ENCODE peak calls at places on chromosomes 12 and 14, in seven cellular contexts. One of them, this sample, is unnamed.

GRCh38 chr12:108594-108993 is 42.0 kb downstream of the IQSEC3 start:
- DNase-seq in GM20000: no peak
- DNase-seq in activated CD4-positive, alpha-beta T cell treated with anti-CD3 and anti-CD28 coated beads, Interleukin-2, amount 50 U/mL, for 1 hour: no peak
- DNase-seq in PC-3: no peak
- DNase-seq in pancreas: peak; percentile 68
- DNase-seq in GM06990: no peak
- DNase-seq in cardiac muscle cell: no peak
- DNase-seq in this sample: no peak

GRCh38 chr14:63895510-63895909 is 42.7 kb downstream of the SYNE2 start:
- DNase-seq in cardiac muscle cell: no peak
- DNase-seq in GM06990: no peak
- DNase-seq in GM20000: no peak
- DNase-seq in activated CD4-positive, alpha-beta T cell treated with anti-CD3 and anti-CD28 coated beads, Interleukin-2, amount 50 U/mL, for 1 hour: no peak
- DNase-seq in pancreas: no peak
- DNase-seq in PC-3: no peak
- DNase-seq in this sample: no peak

GRCh38 chr14:69484444-69485113 is at the start of gene PLEKHD1:
- DNase-seq in cardiac muscle cell: no peak
- DNase-seq in PC-3: peak; percentile 56
- DNase-seq in pancreas: no peak
- DNase-seq in activated CD4-positive, alpha-beta T cell treated with anti-CD3 and anti-CD28 coated beads, Interleukin-2, amount 50 U/mL, for 1 hour: no peak
- DNase-seq in GM20000: peak; percentile 59
- DNase-seq in GM06990: no peak
- DNase-seq in this sample: no peak

GRCh38 chr12:96850676-96851075 is 56.4 kb upstream of the NEDD1 start:
- DNase-seq in pancreas: no peak
- DNase-seq in GM20000: no peak
- DNase-seq in activated CD4-positive, alpha-beta T cell treated with anti-CD3 and anti-CD28 coated beads, Interleukin-2, amount 50 U/mL, for 1 hour: no peak
- DNase-seq in cardiac muscle cell: no peak
- DNase-seq in GM06990: no peak
- DNase-seq in PC-3: no peak
- DNase-seq in this sample: no peak

GRCh38 chr12:46386360-46386867 is 13.8 kb upstream of the SLC38A2 start:
- DNase-seq in PC-3: peak; percentile 96
- DNase-seq in cardiac muscle cell: peak; percentile 95
- DNase-seq in pancreas: no peak
- DNase-seq in GM20000: no peak
- DNase-seq in activated CD4-positive, alpha-beta T cell treated with anti-CD3 and anti-CD28 coated beads, Interleukin-2, amount 50 U/mL, for 1 hour: no peak
- DNase-seq in GM06990: peak; percentile 44
- DNase-seq in this sample: no peak

GRCh38 chr14:105889666-105890473 is 363.5 kb downstream of the TMEM121 start:
- DNase-seq in pancreas: no peak
- DNase-seq in cardiac muscle cell: no peak
- DNase-seq in PC-3: no peak
- DNase-seq in activated CD4-positive, alpha-beta T cell treated with anti-CD3 and anti-CD28 coated beads, Interleukin-2, amount 50 U/mL, for 1 hour: no peak
- DNase-seq in GM06990: no peak
- DNase-seq in GM20000: no peak
- DNase-seq in this sample: no peak

GRCh38 chr14:71062581-71063303 is 155.5 kb downstream of the PCNX1 start:
- DNase-seq in PC-3: peak; percentile 51
- DNase-seq in activated CD4-positive, alpha-beta T cell treated with anti-CD3 and anti-CD28 coated beads, Interleukin-2, amount 50 U/mL, for 1 hour: no peak
- DNase-seq in GM20000: no peak
- DNase-seq in pancreas: no peak
- DNase-seq in GM06990: no peak
- DNase-seq in cardiac muscle cell: no peak
- DNase-seq in this sample: no peak

GRCh38 chr12:6148061-6148460 is 23.6 kb upstream of the VWF start:
- DNase-seq in activated CD4-positive, alpha-beta T cell treated with anti-CD3 and anti-CD28 coated beads, Interleukin-2, amount 50 U/mL, for 1 hour: no peak
- DNase-seq in GM06990: no peak
- DNase-seq in GM20000: no peak
- DNase-seq in cardiac muscle cell: no peak
- DNase-seq in PC-3: no peak
- DNase-seq in pancreas: no peak
- DNase-seq in this sample: no peak

GRCh38 chr12:130977759-130978127 is 24.0 kb downstream of the ADGRD1 start:
- DNase-seq in pancreas: no peak
- DNase-seq in GM06990: no peak
- DNase-seq in cardiac muscle cell: no peak
- DNase-seq in GM20000: no peak
- DNase-seq in activated CD4-positive, alpha-beta T cell treated with anti-CD3 and anti-CD28 coated beads, Interleukin-2, amount 50 U/mL, for 1 hour: no peak
- DNase-seq in PC-3: no peak
- DNase-seq in this sample: no peak

GRCh38 chr14:74636424-74637183 is 24.6 kb upstream of the LTBP2 start:
- DNase-seq in pancreas: no peak
- DNase-seq in PC-3: no peak
- DNase-seq in activated CD4-positive, alpha-beta T cell treated with anti-CD3 and anti-CD28 coated beads, Interleukin-2, amount 50 U/mL, for 1 hour: no peak
- DNase-seq in GM06990: no peak
- DNase-seq in GM20000: no peak
- DNase-seq in cardiac muscle cell: no peak
- DNase-seq in this sample: no peak

GRCh38 chr12:128817115-128818015 is 6.4 kb downstream of the SLC15A4 start:
- DNase-seq in pancreas: peak; percentile 73
- DNase-seq in cardiac muscle cell: peak; percentile 23
- DNase-seq in activated CD4-positive, alpha-beta T cell treated with anti-CD3 and anti-CD28 coated beads, Interleukin-2, amount 50 U/mL, for 1 hour: no peak
- DNase-seq in GM20000: peak; percentile 57
- DNase-seq in GM06990: no peak
- DNase-seq in PC-3: no peak
- DNase-seq in this sample: no peak

GRCh38 chr14:94411638-94412037 is 23.2 kb upstream of the SERPINA1 start:
- DNase-seq in cardiac muscle cell: no peak
- DNase-seq in pancreas: no peak
- DNase-seq in GM06990: no peak
- DNase-seq in GM20000: no peak
- DNase-seq in activated CD4-positive, alpha-beta T cell treated with anti-CD3 and anti-CD28 coated beads, Interleukin-2, amount 50 U/mL, for 1 hour: no peak
- DNase-seq in PC-3: no peak
- DNase-seq in this sample: no peak

GRCh38 chr12:101441835-101442234 is 33.3 kb upstream of the SPIC start:
- DNase-seq in GM06990: no peak
- DNase-seq in PC-3: no peak
- DNase-seq in activated CD4-positive, alpha-beta T cell treated with anti-CD3 and anti-CD28 coated beads, Interleukin-2, amount 50 U/mL, for 1 hour: no peak
- DNase-seq in GM20000: no peak
- DNase-seq in pancreas: no peak
- DNase-seq in cardiac muscle cell: no peak
- DNase-seq in this sample: no peak

GRCh38 chr12:66191547-66192126 is 2.6 kb downstream of the IRAK3 start:
- DNase-seq in pancreas: no peak
- DNase-seq in activated CD4-positive, alpha-beta T cell treated with anti-CD3 and anti-CD28 coated beads, Interleukin-2, amount 50 U/mL, for 1 hour: no peak
- DNase-seq in GM06990: no peak
- DNase-seq in cardiac muscle cell: no peak
- DNase-seq in PC-3: no peak
- DNase-seq in GM20000: no peak
- DNase-seq in this sample: no peak

GRCh38 chr14:23054000-23054811 is 3.1 kb downstream of the CDH24 start:
- DNase-seq in activated CD4-positive, alpha-beta T cell treated with anti-CD3 and anti-CD28 coated beads, Interleukin-2, amount 50 U/mL, for 1 hour: peak; percentile 28
- DNase-seq in PC-3: no peak
- DNase-seq in cardiac muscle cell: no peak
- DNase-seq in GM06990: no peak
- DNase-seq in pancreas: no peak
- DNase-seq in GM20000: peak; percentile 60
- DNase-seq in this sample: no peak

GRCh38 chr12:5305425-5305824 is 126.5 kb upstream of the NTF3 start:
- DNase-seq in PC-3: no peak
- DNase-seq in GM06990: no peak
- DNase-seq in cardiac muscle cell: no peak
- DNase-seq in pancreas: no peak
- DNase-seq in activated CD4-positive, alpha-beta T cell treated with anti-CD3 and anti-CD28 coated beads, Interleukin-2, amount 50 U/mL, for 1 hour: no peak
- DNase-seq in GM20000: no peak
- DNase-seq in this sample: no peak

GRCh38 chr12:113239811-113240331 is 18.6 kb downstream of the TPCN1 start:
- DNase-seq in pancreas: no peak
- DNase-seq in PC-3: no peak
- DNase-seq in activated CD4-positive, alpha-beta T cell treated with anti-CD3 and anti-CD28 coated beads, Interleukin-2, amount 50 U/mL, for 1 hour: no peak
- DNase-seq in GM20000: no peak
- DNase-seq in cardiac muscle cell: no peak
- DNase-seq in GM06990: no peak
- DNase-seq in this sample: no peak

GRCh38 chr14:65286443-65286842 is 126.1 kb upstream of the FUT8 start:
- DNase-seq in GM20000: peak; percentile 66
- DNase-seq in GM06990: no peak
- DNase-seq in pancreas: no peak
- DNase-seq in cardiac muscle cell: peak; percentile 42
- DNase-seq in activated CD4-positive, alpha-beta T cell treated with anti-CD3 and anti-CD28 coated beads, Interleukin-2, amount 50 U/mL, for 1 hour: no peak
- DNase-seq in PC-3: peak; percentile 65
- DNase-seq in this sample: no peak

GRCh38 chr12:68100241-68100640 is 59.3 kb downstream of the IFNG start:
- DNase-seq in pancreas: no peak
- DNase-seq in GM20000: no peak
- DNase-seq in PC-3: peak; percentile 74
- DNase-seq in cardiac muscle cell: no peak
- DNase-seq in GM06990: no peak
- DNase-seq in activated CD4-positive, alpha-beta T cell treated with anti-CD3 and anti-CD28 coated beads, Interleukin-2, amount 50 U/mL, for 1 hour: no peak
- DNase-seq in this sample: no peak

GRCh38 chr14:74618078-74618952 is 6.3 kb upstream of the LTBP2 start:
- DNase-seq in cardiac muscle cell: peak; percentile 79
- DNase-seq in PC-3: peak; percentile 93
- DNase-seq in activated CD4-positive, alpha-beta T cell treated with anti-CD3 and anti-CD28 coated beads, Interleukin-2, amount 50 U/mL, for 1 hour: peak; percentile 43
- DNase-seq in GM06990: peak; percentile 33
- DNase-seq in pancreas: no peak
- DNase-seq in GM20000: no peak
- DNase-seq in this sample: peak; percentile 31

GRCh38 chr12:52551466-52551865 is 1.5 kb downstream of the KRT71 start:
- DNase-seq in pancreas: no peak
- DNase-seq in GM20000: no peak
- DNase-seq in cardiac muscle cell: no peak
- DNase-seq in GM06990: no peak
- DNase-seq in activated CD4-positive, alpha-beta T cell treated with anti-CD3 and anti-CD28 coated beads, Interleukin-2, amount 50 U/mL, for 1 hour: no peak
- DNase-seq in PC-3: no peak
- DNase-seq in this sample: no peak

GRCh38 chr14:88551936-88552565 is 2.8 kb downstream of the PTPN21 start:
- DNase-seq in cardiac muscle cell: peak; percentile 38
- DNase-seq in pancreas: no peak
- DNase-seq in GM20000: no peak
- DNase-seq in PC-3: peak; percentile 20
- DNase-seq in activated CD4-positive, alpha-beta T cell treated with anti-CD3 and anti-CD28 coated beads, Interleukin-2, amount 50 U/mL, for 1 hour: no peak
- DNase-seq in GM06990: no peak
- DNase-seq in this sample: no peak

GRCh38 chr12:106220561-106220960 is 27.3 kb downstream of the CKAP4 start:
- DNase-seq in pancreas: no peak
- DNase-seq in GM20000: no peak
- DNase-seq in PC-3: no peak
- DNase-seq in cardiac muscle cell: no peak
- DNase-seq in activated CD4-positive, alpha-beta T cell treated with anti-CD3 and anti-CD28 coated beads, Interleukin-2, amount 50 U/mL, for 1 hour: no peak
- DNase-seq in GM06990: no peak
- DNase-seq in this sample: no peak

GRCh38 chr14:93688794-93689193 is 99.5 kb downstream of the PRIMA1 start:
- DNase-seq in GM06990: no peak
- DNase-seq in pancreas: no peak
- DNase-seq in GM20000: no peak
- DNase-seq in cardiac muscle cell: no peak
- DNase-seq in PC-3: no peak
- DNase-seq in activated CD4-positive, alpha-beta T cell treated with anti-CD3 and anti-CD28 coated beads, Interleukin-2, amount 50 U/mL, for 1 hour: no peak
- DNase-seq in this sample: no peak

GRCh38 chr12:109099426-109100020 is 2.1 kb downstream of the UNG start:
- DNase-seq in pancreas: no peak
- DNase-seq in activated CD4-positive, alpha-beta T cell treated with anti-CD3 and anti-CD28 coated beads, Interleukin-2, amount 50 U/mL, for 1 hour: no peak
- DNase-seq in GM06990: no peak
- DNase-seq in cardiac muscle cell: no peak
- DNase-seq in PC-3: no peak
- DNase-seq in GM20000: no peak
- DNase-seq in this sample: peak; percentile 44

GRCh38 chr14:28577711-28578131 is 188.9 kb upstream of the FOXG1 start:
- DNase-seq in GM06990: no peak
- DNase-seq in cardiac muscle cell: peak; percentile 88
- DNase-seq in pancreas: no peak
- DNase-seq in activated CD4-positive, alpha-beta T cell treated with anti-CD3 and anti-CD28 coated beads, Interleukin-2, amount 50 U/mL, for 1 hour: no peak
- DNase-seq in PC-3: peak; percentile 95
- DNase-seq in GM20000: no peak
- DNase-seq in this sample: no peak

GRCh38 chr12:124901003-124901402 is 13.4 kb downstream of the UBC start:
- DNase-seq in PC-3: no peak
- DNase-seq in GM06990: no peak
- DNase-seq in GM20000: no peak
- DNase-seq in cardiac muscle cell: no peak
- DNase-seq in activated CD4-positive, alpha-beta T cell treated with anti-CD3 and anti-CD28 coated beads, Interleukin-2, amount 50 U/mL, for 1 hour: no peak
- DNase-seq in pancreas: no peak
- DNase-seq in this sample: no peak

GRCh38 chr12:56155256-56155845 is 2.8 kb upstream of the MYL6 start:
- DNase-seq in pancreas: no peak
- DNase-seq in PC-3: no peak
- DNase-seq in activated CD4-positive, alpha-beta T cell treated with anti-CD3 and anti-CD28 coated beads, Interleukin-2, amount 50 U/mL, for 1 hour: no peak
- DNase-seq in cardiac muscle cell: no peak
- DNase-seq in GM20000: no peak
- DNase-seq in GM06990: no peak
- DNase-seq in this sample: no peak